ENCODE peak calls at places on chromosomes 4 and X, in five cellular contexts. E is astrocyte of the spinal cord, D is mucosa of descending colon, K is transverse colon, P is WTC11. W is an unnamed sample.
A peak's percentile ranks its signal among the peaks of the same experiment; 100 is the strongest.

GRCh38 chr4:147160908-147161513 is 215.3 kb upstream of the TTC29 start:
- DNase-seq in P (no peak), D (no peak), K (no peak), E (peak; percentile 75), W (no peak)

GRCh38 chrX:118182050-118182449 is 65.4 kb upstream of the KLHL13 start:
- DNase-seq in P (no peak), E (peak; percentile 1), K (no peak), D (no peak), W (no peak)

GRCh38 chrX:110992611-110993010 is 103.4 kb upstream of the PAK3 start:
- DNase-seq in K (no peak), E (peak; percentile 27), P (peak; percentile 28), D (no peak), W (peak; percentile 26)

GRCh38 chrX:23434356-23434884 is 99.8 kb downstream of the PTCHD1 start:
- DNase-seq in D (peak; percentile 61), K (peak; percentile 46), E (peak; percentile 89), P (no peak), W (no peak)

GRCh38 chrX:132651411-132652086 is 162.7 kb upstream of the MBNL3 start:
- DNase-seq in E (peak; percentile 26), P (peak; percentile 9), K (no peak), D (no peak), W (no peak)

GRCh38 chr4:158033416-158033863 is 139.4 kb downstream of the GASK1B start:
- DNase-seq in K (no peak), D (no peak), P (no peak), E (peak; percentile 60), W (no peak)

GRCh38 chrX:122220644-122221373 is 963.3 kb upstream of the GRIA3 start:
- DNase-seq in D (no peak), E (no peak), K (no peak), P (peak; percentile 66), W (peak; percentile 20)

GRCh38 chr4:173360587-173361221 is 10.1 kb upstream of the SAP30 start:
- DNase-seq in E (peak; percentile 17), P (no peak), K (no peak), D (no peak), W (no peak)

GRCh38 chrX:115364625-115365024 is 75.1 kb downstream of the LUZP4 start:
- DNase-seq in P (no peak), E (peak; percentile 6), D (no peak), K (no peak), W (no peak)

GRCh38 chrX:115367455-115367854 is 77.9 kb downstream of the LUZP4 start:
- DNase-seq in D (no peak), E (peak; percentile 80), P (no peak), K (no peak), W (no peak)

GRCh38 chrX:115360220-115360781 is 70.8 kb downstream of the LUZP4 start:
- DNase-seq in E (no peak), P (no peak), K (no peak), D (no peak), W (no peak)

GRCh38 chrX:115366535-115366934 is 77.0 kb downstream of the LUZP4 start:
- DNase-seq in P (no peak), E (no peak), D (no peak), K (no peak), W (no peak)

GRCh38 chrX:115362334-115363095 is 73.0 kb downstream of the LUZP4 start:
- DNase-seq in D (no peak), E (peak; percentile 82), P (no peak), K (no peak), W (no peak)
- TF ChIP-seq CTCF in D (no peak), E (peak; percentile 43), P (peak; percentile 16), K (no peak), W (peak; percentile 35)

DNA sequence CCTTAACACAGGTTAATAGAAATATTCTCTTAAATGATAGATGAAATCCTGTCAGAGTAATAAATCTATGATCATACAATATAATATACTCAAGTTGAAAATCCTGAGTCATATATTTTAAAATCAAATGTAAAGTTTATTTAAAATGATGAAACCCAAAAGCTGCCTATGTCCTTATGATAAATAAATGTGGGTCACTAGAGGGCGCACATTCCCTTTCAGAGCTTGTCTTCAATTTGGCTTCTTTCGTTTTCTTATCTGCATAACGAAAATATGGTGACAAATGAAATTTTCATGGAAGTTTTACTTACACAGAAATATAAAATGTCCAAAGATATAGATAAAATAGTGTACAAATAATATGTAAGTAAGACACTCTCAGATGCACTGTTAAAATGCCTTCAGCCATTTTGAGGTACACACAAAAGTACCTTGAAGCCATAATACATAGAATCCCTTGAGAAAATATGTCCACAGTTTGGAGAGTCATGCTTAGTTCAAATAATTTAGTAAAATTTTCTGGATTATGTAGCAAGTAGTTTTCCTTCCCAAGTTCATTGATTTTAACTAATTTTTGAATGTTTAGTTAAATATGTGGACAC is 680.4 kb downstream of the DMD start:
- DNase-seq in P (no peak), D (no peak), K (peak; percentile 9), E (peak; percentile 30), W (no peak)
- TF ChIP-seq CTCF in P (no peak), D (peak; percentile 9), K (peak; percentile 57), E (peak; percentile 50), W (peak; percentile 59)

GRCh38 chr4:891747-892146 is 40.4 kb downstream of the GAK start:
- DNase-seq in D (no peak), E (no peak), P (peak; percentile 74), K (no peak), W (peak; percentile 76)
- TF ChIP-seq CTCF in D (no peak), E (peak; percentile 37), P (no peak), K (no peak), W (peak; percentile 38)

GRCh38 chr4:111631157-111631999 is 513.9 kb upstream of the FAM241A start:
- DNase-seq in K (no peak), D (no peak), P (no peak), E (peak; percentile 36), W (no peak)
- TF ChIP-seq CTCF in K (no peak), D (no peak), P (peak; percentile 34), E (peak; percentile 62), W (peak; percentile 78)

DNA sequence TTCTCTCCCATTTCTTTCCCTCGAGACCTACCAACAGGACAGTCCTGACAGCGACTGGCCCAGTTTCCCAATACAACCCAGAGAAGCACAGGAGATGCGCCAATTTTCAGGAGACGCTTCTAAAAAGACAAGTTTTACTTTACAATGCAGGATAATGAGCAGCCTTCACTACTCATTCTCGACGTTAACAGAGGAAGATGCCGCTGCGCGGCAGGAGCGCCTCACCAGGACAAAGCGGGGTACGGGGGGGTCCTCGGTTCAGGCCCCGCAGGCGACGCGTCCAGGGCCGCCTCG is 689 bp downstream of the BCLAF3 start:
- DNase-seq in K (no peak), D (no peak), P (no peak), E (no peak), W (no peak)
- TF ChIP-seq CTCF in K (no peak), D (no peak), P (no peak), E (no peak), W (no peak)

DNA sequence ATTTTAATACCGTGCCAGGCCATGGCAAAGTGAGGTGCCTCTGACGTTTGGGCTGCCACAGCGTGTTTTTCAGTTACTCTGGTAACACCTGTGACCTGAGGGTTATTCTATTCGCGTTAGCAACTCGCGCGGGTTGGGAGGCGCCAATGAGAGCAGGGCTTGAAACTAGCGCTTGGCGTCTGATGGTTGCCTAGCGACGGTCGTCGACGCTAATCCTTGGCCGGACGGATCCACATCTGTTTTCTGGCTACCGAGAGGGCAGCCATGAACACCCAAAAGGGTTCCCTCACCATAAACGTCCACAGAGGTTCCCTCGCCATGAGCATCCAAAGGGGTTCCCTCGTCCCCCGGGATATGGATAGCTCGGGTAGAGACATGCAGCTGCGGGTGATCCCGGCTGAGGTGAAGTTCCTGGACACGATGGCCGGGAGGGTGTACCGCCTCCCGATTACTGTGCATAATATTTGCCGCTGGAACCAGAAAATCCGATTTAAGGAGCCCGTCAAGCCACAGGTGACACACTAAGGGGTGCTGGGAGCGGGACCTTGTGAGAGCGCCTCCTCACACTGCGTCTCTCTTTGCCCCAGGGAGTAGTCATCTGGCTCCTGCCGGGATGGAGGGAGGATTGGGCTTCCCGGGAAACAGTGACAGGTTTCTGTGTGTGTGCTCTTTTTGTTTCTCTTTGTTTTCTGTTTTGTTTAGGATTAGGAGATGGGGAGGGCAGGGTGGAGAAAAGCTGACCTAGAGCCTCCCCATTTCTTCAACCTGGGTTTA is at the start of gene CFAP47:
- DNase-seq in K (peak; percentile 12), D (no peak), P (peak; percentile 64), E (peak; percentile 1), W (peak; percentile 61)
- TF ChIP-seq CTCF in K (no peak), D (no peak), P (no peak), E (no peak), W (no peak)

GRCh38 chrX:19007868-19008267 is 24.0 kb upstream of the PHKA2 start:
- DNase-seq in D (no peak), K (no peak), P (no peak), E (no peak), W (no peak)

GRCh38 chrX:19007011-19007410 is 23.1 kb upstream of the PHKA2 start:
- DNase-seq in K (no peak), P (no peak), E (no peak), D (no peak), W (no peak)

GRCh38 chrX:19003756-19004155 is 19.8 kb upstream of the PHKA2 start:
- DNase-seq in E (no peak), P (no peak), D (no peak), K (no peak), W (no peak)

GRCh38 chrX:19005909-19006308 is 22.0 kb upstream of the PHKA2 start:
- DNase-seq in P (no peak), K (no peak), E (no peak), D (no peak), W (no peak)
- TF ChIP-seq CTCF in P (no peak), K (no peak), E (no peak), D (no peak), W (no peak)

GRCh38 chrX:119778829-119779228 is 12.6 kb downstream of the RPL39 start:
- DNase-seq in K (no peak), P (no peak), E (no peak), D (no peak), W (no peak)
- TF ChIP-seq CTCF in K (no peak), P (no peak), E (no peak), D (no peak), W (no peak)

DNA sequence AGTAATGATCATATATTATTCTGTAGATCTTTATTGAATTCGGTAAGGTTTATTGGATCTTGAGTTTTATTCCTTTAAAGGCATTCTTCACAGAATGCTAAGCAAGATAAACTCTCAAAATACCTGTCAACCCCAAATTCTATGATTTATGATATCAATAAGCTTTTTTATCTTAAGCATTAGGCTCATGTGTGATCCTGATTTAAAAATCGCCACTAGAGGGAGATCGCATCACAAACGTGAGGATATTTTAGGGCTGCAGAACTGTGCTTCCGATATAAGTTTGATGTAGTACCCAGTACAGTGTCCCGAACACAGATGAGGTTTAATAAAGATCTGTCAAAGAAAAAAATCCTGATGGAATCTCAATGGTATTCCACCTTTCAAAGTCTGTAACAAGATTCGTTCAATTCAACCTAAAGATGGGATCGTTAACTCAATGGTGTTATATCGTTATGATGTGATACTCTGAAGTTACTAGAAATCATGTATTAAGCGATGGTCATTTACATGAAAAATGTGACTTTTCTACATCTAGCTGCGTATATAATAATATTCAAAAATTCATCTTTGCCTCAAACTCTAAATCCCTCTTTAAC is 169.0 kb downstream of the CORIN start:
- DNase-seq in K (no peak), D (no peak), E (peak; percentile 64), P (no peak), W (no peak)
- TF ChIP-seq CTCF in K (peak; percentile 59), D (peak; percentile 22), E (peak; percentile 70), P (peak; percentile 50), W (peak; percentile 89)